ENCODE peak calls at places on chromosomes 13 and 19, in ten cellular contexts. W, C, J, E, F, A, N, Y, H and V are unnamed samples.

GRCh38 chr19:4877753-4878490 is 10.5 kb upstream of the PLIN3 start:
- DNase-seq in C (no peak), N (no peak), W (peak), A (no peak), F (no peak), J (peak), H (no peak), Y (peak), E (no peak), V (no peak)

GRCh38 chr13:109243311-109243951 is 543.0 kb downstream of the IRS2 start:
- DNase-seq in J (no peak), W (no peak), C (no peak), N (peak), Y (peak), E (no peak), H (no peak), F (no peak), A (peak), V (no peak)

GRCh38 chr19:13150187-13150918 is at the start of the genes IER2 and STX10:
- DNase-seq in F (peak), J (peak), A (peak), Y (peak), W (peak), H (peak), E (peak), N (peak), C (peak), V (peak)

GRCh38 chr19:1523412-1524205 is at the start of gene PLK5:
- DNase-seq in F (no peak), J (no peak), Y (no peak), C (no peak), E (no peak), W (no peak), A (no peak), N (no peak), H (no peak), V (no peak)

GRCh38 chr13:113672002-113672651 is 5.1 kb downstream of the GRK1 start:
- DNase-seq in E (no peak), Y (no peak), J (no peak), H (no peak), A (no peak), C (peak), W (no peak), F (peak), N (no peak), V (no peak)

GRCh38 chr19:6729573-6730152 is 7.7 kb downstream of the GPR108 start:
- DNase-seq in H (no peak), N (no peak), F (no peak), J (no peak), A (no peak), W (no peak), Y (no peak), C (no peak), E (no peak), V (no peak)

GRCh38 chr19:46271488-46272197 is 25.2 kb upstream of the HIF3A start:
- DNase-seq in E (no peak), H (no peak), A (peak), N (peak), F (no peak), C (no peak), J (no peak), W (no peak), Y (peak), V (no peak)

GRCh38 chr19:5407356-5407755 is 47.9 kb upstream of the ZNRF4 start:
- DNase-seq in F (no peak), Y (peak), A (no peak), C (no peak), N (peak), J (no peak), E (no peak), H (no peak), W (no peak), V (no peak)

GRCh38 chr19:10193666-10194499 is 870 bp downstream of the DNMT1 start:
- DNase-seq in F (no peak), E (peak), C (no peak), Y (peak), H (peak), A (no peak), N (peak), J (no peak), W (peak), V (no peak)

GRCh38 chr19:50749490-50749889 is 20.8 kb upstream of the GPR32 start:
- DNase-seq in W (no peak), H (no peak), Y (no peak), E (no peak), A (no peak), J (no peak), N (no peak), C (no peak), F (no peak), V (no peak)

GRCh38 chr19:50317115-50317514 is 12.1 kb downstream of the KCNC3 start:
- DNase-seq in W (no peak), N (no peak), Y (no peak), C (no peak), J (no peak), F (no peak), A (no peak), H (no peak), E (no peak), V (no peak)

DNA sequence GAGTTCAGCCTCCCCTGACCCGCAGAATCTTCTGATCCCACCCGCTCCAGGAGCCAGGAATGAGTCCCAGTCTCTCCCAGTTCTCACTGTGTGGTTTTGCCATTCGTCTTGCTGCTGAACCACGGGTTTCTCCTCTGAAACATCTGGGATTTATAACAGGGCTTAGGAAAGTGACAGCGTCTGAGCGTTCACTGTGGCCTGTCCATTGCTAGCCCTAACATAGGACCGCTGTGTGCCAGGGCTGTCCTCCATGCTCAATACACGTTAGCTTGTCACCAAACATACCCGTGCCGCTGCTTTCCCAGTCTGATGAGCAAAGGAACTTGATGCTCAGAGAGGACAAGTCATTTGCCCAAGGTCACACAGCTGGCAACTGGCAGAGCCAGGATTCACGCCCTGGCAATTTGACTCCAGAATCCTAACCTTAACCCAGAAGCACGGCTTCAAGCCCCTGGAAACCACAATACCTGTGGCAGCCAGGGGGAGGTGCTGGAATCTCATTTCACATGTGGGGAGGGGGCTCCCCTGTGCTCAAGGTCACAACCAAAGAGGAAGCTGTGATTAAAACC is 1.1 kb upstream of the APOE start:
- DNase-seq in H (no peak), N (no peak), Y (no peak), F (no peak), J (no peak), C (no peak), E (no peak), A (no peak), W (no peak), V (no peak)
- TF ChIP-seq CTCF in H (no peak), N (peak), Y (no peak), F (no peak), J (no peak), C (peak), E (no peak), A (peak), W (no peak), V (no peak)

DNA sequence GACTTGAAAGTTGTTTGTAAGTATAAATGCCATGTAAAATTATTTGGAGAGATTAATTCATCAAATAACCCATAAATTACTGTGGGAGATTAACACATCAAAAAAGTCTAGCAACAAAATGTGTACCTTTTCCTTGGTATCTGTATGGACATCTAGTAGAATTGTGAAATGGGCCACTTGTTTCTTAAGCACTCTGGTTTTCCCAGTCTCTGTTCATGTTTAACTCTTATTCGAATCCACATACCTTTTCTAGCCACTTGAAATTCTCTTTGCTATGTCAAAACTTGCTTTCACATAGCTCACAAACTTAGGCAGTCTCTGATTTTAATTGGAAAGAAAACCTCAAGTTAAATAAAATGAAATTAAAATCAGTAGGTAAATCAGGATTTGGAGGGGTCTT is 470.6 kb downstream of the LMO7 start:
- DNase-seq in Y (no peak), C (no peak), F (no peak), J (no peak), H (no peak), A (no peak), E (no peak), N (no peak), W (no peak), V (no peak)
- TF ChIP-seq CTCF in Y (no peak), C (no peak), F (no peak), J (no peak), H (no peak), A (no peak), E (no peak), N (no peak), W (no peak), V (no peak)

GRCh38 chr19:45103625-45104319 is 10.8 kb downstream of the PPP1R37 start:
- DNase-seq in H (no peak), E (no peak), C (peak), W (no peak), A (no peak), J (no peak), Y (no peak), F (no peak), N (no peak), V (no peak)
- TF ChIP-seq CTCF in H (no peak), E (no peak), C (no peak), W (no peak), A (no peak), J (no peak), Y (peak), F (no peak), N (no peak), V (no peak)

DNA sequence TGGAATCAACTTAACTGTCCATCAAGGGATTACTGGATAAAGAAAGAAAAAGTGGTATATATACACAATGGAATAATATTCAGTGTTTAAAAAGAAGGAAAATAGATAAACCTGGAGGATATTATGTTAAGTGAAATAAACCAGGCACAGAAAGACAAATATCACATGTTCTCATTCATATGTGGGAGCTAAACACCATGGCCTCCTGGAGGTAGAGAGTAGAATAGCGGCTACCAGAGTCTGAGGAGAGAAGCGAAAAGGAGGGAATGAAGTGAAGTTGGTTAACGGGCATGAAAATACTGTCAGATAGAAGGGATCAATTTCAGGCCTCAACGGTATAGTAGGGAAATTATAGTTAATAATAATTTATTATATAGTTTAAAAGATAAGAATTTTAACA is 147.5 kb upstream of the OBI1 start:
- DNase-seq in C (no peak), E (no peak), H (peak), W (no peak), Y (no peak), J (no peak), F (no peak), A (no peak), N (peak), V (no peak)
- TF ChIP-seq CTCF in C (peak), E (peak), H (peak), W (peak), Y (peak), J (no peak), F (no peak), A (no peak), N (peak), V (no peak)

GRCh38 chr19:19515764-19516519 is at the start of gene NDUFA13:
- DNase-seq in Y (peak), C (peak), W (peak), A (peak), H (peak), E (peak), J (peak), F (peak), N (peak), V (peak)
- TF ChIP-seq CTCF in Y (no peak), C (no peak), W (no peak), A (no peak), H (no peak), E (no peak), J (no peak), F (no peak), N (peak), V (no peak)

GRCh38 chr13:51797664-51798488 is 6.1 kb downstream of the DHRS12 start:
- DNase-seq in C (peak), H (peak), F (peak), W (peak), J (no peak), N (peak), Y (peak), E (peak), A (no peak), V (no peak)
- TF ChIP-seq CTCF in C (peak), H (peak), F (peak), W (peak), J (peak), N (peak), Y (peak), E (peak), A (peak), V (no peak)

DNA sequence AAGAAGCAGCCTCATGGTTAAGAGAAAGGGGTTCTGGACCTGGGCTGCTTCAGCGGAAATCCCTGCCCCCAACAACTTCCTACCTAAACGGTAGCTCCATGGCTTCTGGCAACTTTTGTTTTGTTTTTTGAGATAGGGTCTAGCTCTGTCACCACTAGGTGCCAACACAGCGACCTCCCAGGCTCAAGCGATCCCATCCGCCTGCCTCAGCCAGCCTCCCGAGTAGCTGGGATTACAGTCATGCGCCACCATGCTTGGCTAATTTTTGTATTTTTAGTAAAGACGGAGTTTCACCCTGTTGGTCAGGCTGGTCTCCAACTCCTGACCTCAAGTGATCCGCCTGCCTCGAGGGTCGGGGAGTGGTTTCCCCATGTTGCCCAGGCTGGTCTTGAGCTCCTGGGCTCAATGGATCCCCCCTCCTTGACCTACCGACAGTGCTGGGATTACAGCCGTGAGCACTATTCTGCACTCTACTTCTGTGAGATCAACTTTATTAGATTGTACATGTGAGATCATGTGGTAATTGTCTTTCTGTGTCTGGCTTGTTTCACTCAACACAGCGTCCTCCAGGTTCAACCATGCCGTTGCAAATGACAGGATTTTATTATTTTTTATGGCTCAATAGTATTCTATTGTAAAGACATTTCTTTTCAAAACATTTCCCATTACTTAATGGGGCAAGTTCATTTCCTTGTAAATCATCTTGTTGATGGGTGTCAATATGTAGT is 1.3 kb upstream of the OBI1 start:
- DNase-seq in Y (no peak), E (no peak), H (peak), F (no peak), A (no peak), W (peak), N (peak), C (no peak), J (no peak), V (no peak)
- TF ChIP-seq CTCF in Y (no peak), E (no peak), H (no peak), F (no peak), A (no peak), W (no peak), N (no peak), C (no peak), J (no peak), V (no peak)

GRCh38 chr13:99029576-99029975 is 51.7 kb upstream of the DOCK9 start:
- DNase-seq in E (no peak), W (no peak), Y (no peak), H (no peak), N (no peak), F (no peak), J (no peak), A (no peak), C (no peak), V (no peak)

GRCh38 chr13:99027661-99028425 is 50.0 kb upstream of the DOCK9 start:
- DNase-seq in Y (no peak), W (no peak), F (no peak), A (no peak), E (no peak), N (no peak), C (no peak), J (no peak), H (no peak), V (no peak)

GRCh38 chr13:99031725-99032298 is 53.9 kb upstream of the DOCK9 start:
- DNase-seq in J (no peak), E (no peak), H (no peak), C (no peak), F (no peak), W (no peak), A (no peak), N (no peak), Y (no peak), V (no peak)

GRCh38 chr13:99027260-99027659 is 49.4 kb upstream of the DOCK9 start:
- DNase-seq in C (no peak), N (no peak), E (no peak), A (no peak), W (no peak), J (no peak), H (no peak), F (no peak), Y (no peak), V (no peak)

DNA sequence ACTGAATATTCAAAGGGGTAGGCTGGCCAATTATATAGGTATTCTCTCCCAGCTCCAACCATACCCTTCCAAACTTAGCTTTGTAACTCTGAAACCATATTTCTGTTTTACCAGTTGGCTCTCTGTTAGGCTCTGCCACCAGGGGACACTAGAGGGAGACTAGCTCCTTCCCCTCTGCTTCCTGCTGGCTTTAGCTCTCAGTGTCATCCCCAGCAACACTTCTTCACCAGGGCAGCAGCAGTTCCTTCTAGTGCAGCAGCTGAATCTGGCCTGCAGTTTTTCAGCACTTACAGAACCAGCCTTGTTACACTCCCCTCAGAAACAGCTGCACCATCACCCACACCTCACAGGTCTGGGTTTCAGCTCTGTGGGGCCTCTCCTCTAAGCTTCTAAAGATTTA is 51.0 kb upstream of the DOCK9 start:
- DNase-seq in F (no peak), H (no peak), E (peak), J (no peak), N (no peak), Y (no peak), A (no peak), C (no peak), W (no peak), V (no peak)
- TF ChIP-seq CTCF in F (peak), H (peak), E (peak), J (no peak), N (peak), Y (peak), A (no peak), C (peak), W (peak), V (no peak)

GRCh38 chr19:39261704-39262103 is 6.5 kb upstream of the IFNL2 start:
- DNase-seq in E (no peak), Y (no peak), W (no peak), J (no peak), C (no peak), H (no peak), N (no peak), F (no peak), A (no peak), V (no peak)

GRCh38 chr19:39264306-39265290 is 3.6 kb upstream of the IFNL2 start:
- DNase-seq in N (peak), F (peak), E (no peak), H (peak), C (no peak), A (no peak), W (no peak), Y (peak), J (no peak), V (no peak)

GRCh38 chr19:39265321-39265916 is 2.8 kb upstream of the IFNL2 start:
- DNase-seq in F (peak), W (no peak), Y (no peak), J (no peak), A (no peak), E (no peak), N (no peak), C (no peak), H (no peak), V (no peak)

GRCh38 chr19:39262496-39262895 is 5.7 kb upstream of the IFNL2 start:
- DNase-seq in J (no peak), E (no peak), F (peak), C (peak), A (no peak), W (no peak), N (no peak), Y (no peak), H (no peak), V (no peak)

DNA sequence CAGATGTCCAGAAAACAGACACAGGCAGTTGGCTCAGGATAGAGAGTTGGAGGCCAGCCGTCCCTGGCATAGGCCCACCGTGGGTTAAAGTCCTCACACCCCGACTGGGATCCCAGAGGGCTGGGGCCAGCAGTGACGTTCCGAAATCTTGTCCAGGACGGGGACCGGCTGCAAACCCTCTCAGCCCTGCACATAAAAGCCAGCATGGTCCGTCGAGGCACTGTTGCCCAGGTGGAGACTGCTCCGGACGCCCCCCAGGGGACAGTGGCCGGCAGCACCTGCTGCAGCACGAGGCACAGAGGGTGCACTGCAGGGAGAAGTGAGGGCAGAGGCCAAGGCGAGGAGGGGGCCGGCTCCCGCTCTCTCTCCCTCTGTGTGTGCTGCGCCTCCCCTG is 4.3 kb upstream of the IFNL2 start:
- DNase-seq in E (no peak), F (no peak), H (no peak), A (no peak), C (no peak), Y (no peak), W (no peak), N (no peak), J (no peak), V (no peak)
- TF ChIP-seq CTCF in E (no peak), F (no peak), H (no peak), A (no peak), C (no peak), Y (no peak), W (no peak), N (no peak), J (no peak), V (no peak)